ENCODE peak calls at places on chromosomes 4 and X, in ten cellular contexts. O, H, R, I, G, L, K, Q, A and D are unnamed samples.
A peak's percentile ranks its signal among the peaks of the same experiment; 100 is the strongest.

GRCh38 chr4:189600598-189601435 is 339.9 kb upstream of the FRG1 start:
- DNase-seq in G (no peak), K (no peak), Q (no peak), L (no peak), R (no peak), A (no peak), O (no peak), H (no peak), I (no peak), D (no peak)

GRCh38 chr4:7904942-7905341 is 34.7 kb downstream of the AFAP1 start:
- DNase-seq in G (no peak), A (no peak), K (no peak), I (no peak), Q (no peak), H (peak; percentile 88), L (peak; percentile 94), O (no peak), R (no peak), D (no peak)

GRCh38 chr4:81807927-81808672 is 336.4 kb upstream of the RASGEF1B start:
- DNase-seq in R (no peak), G (no peak), L (no peak), K (no peak), O (no peak), I (no peak), H (no peak), A (no peak), Q (no peak), D (no peak)

GRCh38 chr4:165415910-165416309 is 37.1 kb downstream of the CPE start:
- DNase-seq in I (no peak), O (no peak), K (no peak), H (no peak), Q (no peak), R (no peak), G (peak; percentile 16), A (no peak), L (no peak), D (no peak)

GRCh38 chr4:173835863-173836262 is 305.8 kb upstream of the HAND2 start:
- DNase-seq in L (peak; percentile 80), I (peak; percentile 35), A (no peak), G (peak; percentile 48), Q (no peak), R (no peak), H (peak; percentile 56), O (peak; percentile 74), K (peak; percentile 60), D (no peak)

GRCh38 chrX:12488781-12489180 is 302.4 kb upstream of the PRPS2 start:
- DNase-seq in H (no peak), K (no peak), O (no peak), I (no peak), G (no peak), A (no peak), R (no peak), L (no peak), Q (no peak), D (no peak)

GRCh38 chr4:86319390-86319789 is 40.5 kb downstream of the MAPK10 start:
- DNase-seq in H (no peak), R (no peak), I (no peak), Q (no peak), O (no peak), L (no peak), A (no peak), G (no peak), K (no peak), D (no peak)

GRCh38 chr4:30717208-30718020 is 2.8 kb upstream of the PCDH7 start:
- DNase-seq in O (peak; percentile 77), L (peak; percentile 70), K (peak; percentile 87), R (peak; percentile 73), H (peak; percentile 86), A (peak; percentile 7), I (peak; percentile 83), Q (peak; percentile 52), G (peak; percentile 85), D (peak; percentile 65)

GRCh38 chr4:151537726-151538125 is 128.8 kb downstream of the FHIP1A start:
- DNase-seq in H (peak; percentile 34), A (no peak), Q (no peak), I (no peak), R (no peak), G (no peak), L (no peak), K (no peak), O (no peak), D (no peak)

GRCh38 chr4:17636696-17637351 is 22.4 kb downstream of the MED28 start:
- DNase-seq in Q (peak; percentile 89), L (peak; percentile 69), G (peak; percentile 90), K (peak; percentile 95), R (peak; percentile 74), H (peak; percentile 54), O (peak; percentile 85), I (peak; percentile 86), A (peak; percentile 71), D (peak; percentile 75)

GRCh38 chrX:41273638-41274037 is 60.3 kb upstream of the DDX3X start:
- DNase-seq in I (no peak), R (no peak), Q (no peak), L (no peak), O (no peak), H (peak; percentile 61), K (no peak), G (no peak), A (no peak), D (no peak)

GRCh38 chr4:115126487-115126886 is 13.1 kb upstream of the NDST4 start:
- DNase-seq in L (no peak), Q (no peak), G (no peak), O (peak; percentile 39), H (peak; percentile 8), A (no peak), K (no peak), I (no peak), R (no peak), D (no peak)

GRCh38 chr4:183797041-183797444 is 108.1 kb upstream of the STOX2 start:
- DNase-seq in I (peak; percentile 35), A (no peak), H (no peak), R (no peak), K (no peak), G (peak; percentile 35), Q (peak; percentile 57), L (no peak), O (peak; percentile 24), D (peak; percentile 51)

GRCh38 chr4:1092026-1092982 is 21.1 kb downstream of the RNF212 start:
- DNase-seq in H (no peak), Q (no peak), I (peak; percentile 56), O (no peak), A (no peak), L (no peak), K (peak; percentile 65), G (no peak), R (no peak), D (no peak)

GRCh38 chrX:13597928-13598327 is 28.5 kb downstream of the EGFL6 start:
- DNase-seq in K (no peak), L (peak; percentile 6), H (peak; percentile 3), R (no peak), A (no peak), G (no peak), Q (no peak), O (no peak), I (no peak), D (no peak)

GRCh38 chr4:86556791-86557415 is 37.2 kb upstream of the PTPN13 start:
- DNase-seq in O (no peak), I (no peak), H (peak; percentile 36), L (no peak), Q (no peak), R (no peak), K (no peak), G (no peak), A (no peak), D (no peak)

DNA sequence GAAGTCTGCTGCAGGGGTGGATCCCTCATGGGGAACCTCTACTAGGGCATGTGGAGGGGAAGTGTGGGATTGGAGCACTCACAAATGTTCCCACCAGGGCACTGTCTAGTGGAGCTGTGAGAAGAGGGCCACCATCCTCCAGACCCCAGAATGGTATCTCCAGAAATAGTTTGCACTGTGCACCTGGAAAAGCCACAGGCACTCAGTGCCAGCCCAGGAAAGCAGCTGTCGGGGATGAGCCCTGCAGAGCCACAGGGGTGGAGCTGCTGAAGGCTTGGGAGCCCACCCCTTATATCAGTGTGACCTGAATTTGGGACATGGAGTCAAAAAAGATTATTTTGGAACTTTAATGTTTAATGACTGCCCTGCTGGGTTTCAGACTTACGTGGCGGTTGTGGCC is 25.0 kb upstream of the LDOC1 start:
- DNase-seq in L (no peak), Q (no peak), R (no peak), A (no peak), K (no peak), O (no peak), H (no peak), G (no peak), I (no peak), D (no peak)
- H3K27me3 ChIP-seq in L (no peaks in the 10 kb centered on the region), Q (no peaks in the 10 kb centered on the region), R (no peaks in the 10 kb centered on the region), A (no peaks in the 10 kb centered on the region), K (no peaks in the 10 kb centered on the region), O (no peaks in the 10 kb centered on the region), H (no peaks in the 10 kb centered on the region), G (no peaks in the 10 kb centered on the region), I (no peaks in the 10 kb centered on the region), D (no peaks in the 10 kb centered on the region)

GRCh38 chr4:118350961-118351360 is 1.8 kb downstream of the PRSS12 start:
- DNase-seq in I (no peak), L (no peak), A (no peak), H (no peak), Q (no peak), O (no peak), K (no peak), G (no peak), R (no peak), D (no peak)
- H3K27me3 ChIP-seq in I (peaks cover 4% of the 10 kb centered on the region), L (no peaks in the 10 kb centered on the region), A (peaks cover 10% of the 10 kb centered on the region), H (no peaks in the 10 kb centered on the region), Q (no peaks in the 10 kb centered on the region), O (peaks cover 36% of the 10 kb centered on the region), K (peaks cover 49% of the 10 kb centered on the region), G (peaks cover 48% of the 10 kb centered on the region), R (no peaks in the 10 kb centered on the region), D (peaks cover 25% of the 10 kb centered on the region)

GRCh38 chr4:80206111-80206510 is 8.8 kb downstream of the PRDM8 start:
- DNase-seq in G (no peak), L (no peak), A (no peak), I (no peak), O (no peak), H (no peak), Q (no peak), R (no peak), K (no peak), D (no peak)
- H3K27me3 ChIP-seq in G (peaks cover 100% of the 10 kb centered on the region), L (no peaks in the 10 kb centered on the region), A (no peaks in the 10 kb centered on the region), I (peaks cover 66% of the 10 kb centered on the region), O (peaks cover 100% of the 10 kb centered on the region), H (no peaks in the 10 kb centered on the region), Q (no peaks in the 10 kb centered on the region), R (no peaks in the 10 kb centered on the region), K (peaks cover 100% of the 10 kb centered on the region), D (peaks cover 51% of the 10 kb centered on the region)

GRCh38 chrX:56615282-56615681 is 51.9 kb downstream of the UBQLN2 start:
- DNase-seq in Q (no peak), R (no peak), I (no peak), K (no peak), A (no peak), L (no peak), H (no peak), O (no peak), G (no peak), D (no peak)
- H3K27me3 ChIP-seq in Q (no peaks in the 10 kb centered on the region), R (no peaks in the 10 kb centered on the region), I (no peaks in the 10 kb centered on the region), K (no peaks in the 10 kb centered on the region), A (no peaks in the 10 kb centered on the region), L (no peaks in the 10 kb centered on the region), H (no peaks in the 10 kb centered on the region), O (no peaks in the 10 kb centered on the region), G (no peaks in the 10 kb centered on the region), D (no peaks in the 10 kb centered on the region)

GRCh38 chr4:188042191-188042590 is 46.6 kb downstream of the ZFP42 start:
- DNase-seq in I (no peak), K (no peak), A (no peak), L (no peak), Q (no peak), G (no peak), O (no peak), H (no peak), R (no peak), D (no peak)
- H3K27me3 ChIP-seq in I (no peaks in the 10 kb centered on the region), K (no peaks in the 10 kb centered on the region), A (no peaks in the 10 kb centered on the region), L (no peaks in the 10 kb centered on the region), Q (no peaks in the 10 kb centered on the region), G (no peaks in the 10 kb centered on the region), O (no peaks in the 10 kb centered on the region), H (no peaks in the 10 kb centered on the region), R (no peaks in the 10 kb centered on the region), D (peaks cover 7% of the 10 kb centered on the region)